ENCODE peak calls at places on chromosomes 13 and 19, in six cellular contexts. M is psoas muscle, K is ACHN, G is immature natural killer cell, O is body of pancreas, W is astrocyte. F is an unnamed sample.

GRCh38 chr19:10891360-10892108 is 20.2 kb downstream of the CARM1 start:
- DNase-seq in M (no peak), K (no peak), G (no peak), O (peak), W (no peak), F (no peak)

GRCh38 chr13:44171151-44171550 is 202.5 kb upstream of the SERP2 start:
- DNase-seq in M (no peak), K (no peak), G (no peak), O (no peak), W (no peak), F (no peak)

GRCh38 chr19:55340784-55341147 is 1.1 kb downstream of the KMT5C start:
- DNase-seq in M (no peak), K (peak), G (no peak), O (peak), W (no peak), F (no peak)

GRCh38 chr19:49142866-49143335 is 12.3 kb downstream of the HRC start:
- DNase-seq in M (peak), K (peak), G (peak), O (peak), W (peak), F (no peak)

GRCh38 chr13:47337781-47338507 is 441.1 kb upstream of the HTR2A start:
- DNase-seq in M (no peak), K (no peak), G (no peak), O (no peak), W (peak), F (no peak)

GRCh38 chr13:100069278-100069677 is 19.6 kb upstream of the PCCA start:
- DNase-seq in M (no peak), K (no peak), G (no peak), O (peak), W (no peak), F (no peak)

GRCh38 chr19:13044160-13044853 is 49.0 kb downstream of the NFIX start:
- DNase-seq in M (no peak), K (no peak), G (peak), O (no peak), W (peak), F (no peak)

GRCh38 chr13:44627441-44627840 is 51.3 kb upstream of the TSC22D1 start:
- DNase-seq in M (no peak), K (no peak), G (no peak), O (no peak), W (no peak), F (no peak)

GRCh38 chr13:60358453-60358852 is 38.6 kb upstream of the TDRD3 start:
- DNase-seq in M (no peak), K (no peak), G (no peak), O (no peak), W (no peak), F (no peak)

GRCh38 chr13:75621147-75621546 is 15.0 kb upstream of the LMO7 start:
- DNase-seq in M (no peak), K (peak), G (no peak), O (no peak), W (peak), F (no peak)

GRCh38 chr19:742540-743075 is 8.3 kb upstream of the MISP start:
- DNase-seq in M (no peak), K (no peak), G (no peak), O (no peak), W (no peak), F (no peak)

GRCh38 chr19:2618611-2619010 is 83.9 kb downstream of the GNG7 start:
- DNase-seq in M (peak), K (peak), G (peak), O (no peak), W (peak), F (peak)

GRCh38 chr13:23656637-23657036 is 86.4 kb downstream of the TNFRSF19 start:
- DNase-seq in M (no peak), K (no peak), G (no peak), O (no peak), W (peak), F (no peak)

GRCh38 chr19:34900245-34900644 is 26.5 kb upstream of the ZNF30 start:
- DNase-seq in M (no peak), K (no peak), G (no peak), O (no peak), W (no peak), F (no peak)

GRCh38 chr19:55156202-55157063 is 1.1 kb downstream of the TNNI3 start:
- DNase-seq in M (peak), K (peak), G (peak), O (peak), W (no peak), F (peak)

F was measured in CD4-positive, alpha-beta T cell.